ENCODE peak calls at places on chromosomes 7 and 10, in six cellular contexts. S is breast epithelium, H is gastrocnemius medialis, F is HCT116, B is sigmoid colon, Y is Peyer's patch. I is an unnamed sample.

GRCh38 chr7:23600251-23600650 is 3.1 kb downstream of the CCDC126 start:
- DNase-seq in S (no peak), H (no peak), F (no peak), B (no peak), Y (no peak), I (no peak)

GRCh38 chr7:28674359-28674782 is 262.1 kb downstream of the CREB5 start:
- DNase-seq in S (no peak), H (no peak), F (no peak), B (no peak), Y (no peak), I (no peak)

GRCh38 chr7:44307905-44308740 is 17.3 kb downstream of the CAMK2B start:
- DNase-seq in S (peak), H (no peak), F (no peak), B (no peak), Y (no peak), I (peak)

GRCh38 chr7:22885824-22886255 is 63.2 kb upstream of the TOMM7 start:
- DNase-seq in S (no peak), H (no peak), F (no peak), B (no peak), Y (no peak), I (no peak)

GRCh38 chr7:121178869-121179497 is 149.8 kb upstream of the WNT16 start:
- DNase-seq in S (no peak), H (no peak), F (no peak), B (no peak), Y (no peak), I (no peak)

GRCh38 chr7:43568529-43568928 is 14.4 kb upstream of the STK17A start:
- DNase-seq in S (no peak), H (no peak), F (no peak), B (no peak), Y (no peak), I (no peak)

GRCh38 chr7:137969828-137970227 is 32.1 kb downstream of the CREB3L2 start:
- DNase-seq in S (no peak), H (no peak), F (no peak), B (no peak), Y (no peak), I (no peak)

GRCh38 chr10:50990568-50991495 is 83.5 kb upstream of the PRKG1 start:
- DNase-seq in S (no peak), H (peak), F (peak), B (peak), Y (no peak), I (no peak)

GRCh38 chr10:96317067-96317833 is 13.0 kb downstream of the DNTT start:
- DNase-seq in S (no peak), H (no peak), F (no peak), B (no peak), Y (no peak), I (no peak)

GRCh38 chr7:131431289-131431688 is 103.6 kb downstream of the MKLN1 start:
- DNase-seq in S (no peak), H (peak), F (no peak), B (no peak), Y (no peak), I (no peak)

GRCh38 chr10:75655791-75656451 is 224.5 kb downstream of the LRMDA start:
- DNase-seq in S (no peak), H (no peak), F (no peak), B (no peak), Y (no peak), I (no peak)

GRCh38 chr10:31171402-31172120 is 139.9 kb upstream of the ZNF438 start:
- DNase-seq in S (no peak), H (no peak), F (no peak), B (no peak), Y (no peak), I (no peak)

GRCh38 chr10:79437111-79437814 is 8.2 kb downstream of the ZCCHC24 start:
- DNase-seq in S (no peak), H (no peak), F (no peak), B (no peak), Y (no peak), I (no peak)

GRCh38 chr7:44617225-44617885 is 10.9 kb downstream of the OGDH start:
- DNase-seq in S (no peak), H (no peak), F (no peak), B (no peak), Y (no peak), I (no peak)

GRCh38 chr10:97796651-97797050 is 24.9 kb upstream of the SFRP5 start:
- DNase-seq in S (no peak), H (no peak), F (no peak), B (no peak), Y (no peak), I (no peak)

GRCh38 chr10:96043895-96044580 is 655 bp downstream of the CCNJ start:
- DNase-seq in S (peak), H (peak), F (no peak), B (peak), Y (peak), I (peak)

GRCh38 chr10:79102056-79102874 is 33.5 kb downstream of the ZMIZ1 start:
- DNase-seq in S (no peak), H (peak), F (no peak), B (peak), Y (no peak), I (peak)

GRCh38 chr7:25754333-25754732 is 397.7 kb upstream of the NFE2L3 start:
- DNase-seq in S (no peak), H (peak), F (no peak), B (peak), Y (no peak), I (peak)

GRCh38 chr7:123977081-123977480 is 52.0 kb downstream of the SPAM1 start:
- DNase-seq in S (no peak), H (no peak), F (no peak), B (no peak), Y (no peak), I (no peak)

GRCh38 chr7:27607210-27607606 is 55.5 kb downstream of the HIBADH start:
- DNase-seq in S (no peak), H (no peak), F (no peak), B (no peak), Y (no peak), I (no peak)

GRCh38 chr7:54944179-54944578 is 74.6 kb upstream of the EGFR start:
- DNase-seq in S (no peak), H (no peak), F (no peak), B (no peak), Y (no peak), I (no peak)

GRCh38 chr10:129968937-129969527 is 5.0 kb upstream of the EBF3 start:
- DNase-seq in S (no peak), H (no peak), F (no peak), B (peak), Y (no peak), I (no peak)
- TF ChIP-seq CTCF in S (peak), H (peak), F (no peak), B (peak), Y (peak), I (no peak)

GRCh38 chr10:58512470-58513188 is at the start of gene BICC1:
- DNase-seq in S (no peak), H (peak), F (no peak), B (peak), Y (no peak), I (peak)

GRCh38 chr10:58513189-58514101 is 773 bp downstream of the BICC1 start:
- DNase-seq in S (no peak), H (peak), F (no peak), B (peak), Y (peak), I (peak)

GRCh38 chr10:58516118-58516517 is 3.4 kb downstream of the BICC1 start:
- DNase-seq in S (no peak), H (no peak), F (no peak), B (no peak), Y (no peak), I (no peak)

GRCh38 chr10:58515296-58515956 is 2.8 kb downstream of the BICC1 start:
- DNase-seq in S (no peak), H (no peak), F (no peak), B (no peak), Y (no peak), I (no peak)

GRCh38 chr10:58514102-58514472 is 1.4 kb downstream of the BICC1 start:
- DNase-seq in S (no peak), H (no peak), F (no peak), B (no peak), Y (no peak), I (no peak)
- H3K4me3 ChIP-seq in S (peak), H (peak), F (no peak), B (peak), Y (no peak), I (no peak)

DNA sequence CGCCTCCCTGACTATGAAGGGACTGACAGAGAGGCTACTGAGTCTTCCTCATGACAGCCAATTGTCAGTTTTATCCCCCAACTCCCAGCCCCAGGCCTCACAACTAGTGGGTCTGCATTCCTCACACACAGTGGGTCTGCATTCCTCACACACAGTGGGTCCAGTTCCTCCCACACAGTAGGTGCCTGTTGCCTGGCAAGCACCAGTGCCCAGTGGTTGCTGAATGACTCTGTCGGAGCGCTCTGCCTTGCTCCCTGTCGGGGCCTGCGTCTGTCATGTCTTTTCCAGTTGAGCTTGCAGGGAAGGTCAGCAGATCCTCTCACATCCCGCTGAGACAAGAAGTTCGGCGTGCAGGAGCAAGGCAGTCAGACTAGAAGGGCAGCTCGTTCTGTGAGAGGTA is 590.0 kb upstream of the MKI67 start:
- DNase-seq in S (no peak), H (no peak), F (no peak), B (no peak), Y (no peak), I (peak)
- TF ChIP-seq POLR2A in S (no peak), H (no peak), F (no peak), B (no peak), Y (no peak), I (no peak)

DNA sequence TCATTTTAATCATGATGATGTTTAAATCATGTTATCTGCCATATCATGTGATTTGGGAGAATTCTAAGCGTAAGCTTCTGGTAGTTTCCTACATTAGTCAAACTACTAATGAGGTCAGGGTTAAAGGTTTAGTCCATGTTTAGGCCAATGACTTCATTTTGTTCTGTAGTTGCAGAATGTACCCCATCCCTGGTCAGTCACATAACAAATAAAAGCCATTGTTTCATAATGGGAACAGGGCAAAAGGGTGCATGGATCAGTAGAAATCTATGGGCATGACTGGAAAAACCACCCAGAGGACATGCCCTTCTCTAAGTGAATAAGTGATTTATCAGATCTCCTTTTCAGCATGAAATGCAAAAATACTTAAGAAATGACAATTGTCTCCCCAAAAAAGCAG is 138.4 kb upstream of the ABCB5 start:
- DNase-seq in S (no peak), H (no peak), F (no peak), B (no peak), Y (no peak), I (no peak)
- TF ChIP-seq CTCF in S (no peak), H (no peak), F (no peak), B (no peak), Y (no peak), I (no peak)

GRCh38 chr10:118276203-118276602 is 65.9 kb downstream of the FAM204A start:
- DNase-seq in S (no peak), H (no peak), F (no peak), B (peak), Y (no peak), I (no peak)

GRCh38 chr10:118273662-118274061 is 68.5 kb downstream of the FAM204A start:
- DNase-seq in S (no peak), H (no peak), F (no peak), B (no peak), Y (no peak), I (no peak)

GRCh38 chr10:118276727-118277126 is 65.4 kb downstream of the FAM204A start:
- DNase-seq in S (no peak), H (no peak), F (no peak), B (no peak), Y (no peak), I (no peak)

GRCh38 chr10:118277871-118278270 is 64.3 kb downstream of the FAM204A start:
- DNase-seq in S (no peak), H (no peak), F (no peak), B (no peak), Y (no peak), I (no peak)

DNA sequence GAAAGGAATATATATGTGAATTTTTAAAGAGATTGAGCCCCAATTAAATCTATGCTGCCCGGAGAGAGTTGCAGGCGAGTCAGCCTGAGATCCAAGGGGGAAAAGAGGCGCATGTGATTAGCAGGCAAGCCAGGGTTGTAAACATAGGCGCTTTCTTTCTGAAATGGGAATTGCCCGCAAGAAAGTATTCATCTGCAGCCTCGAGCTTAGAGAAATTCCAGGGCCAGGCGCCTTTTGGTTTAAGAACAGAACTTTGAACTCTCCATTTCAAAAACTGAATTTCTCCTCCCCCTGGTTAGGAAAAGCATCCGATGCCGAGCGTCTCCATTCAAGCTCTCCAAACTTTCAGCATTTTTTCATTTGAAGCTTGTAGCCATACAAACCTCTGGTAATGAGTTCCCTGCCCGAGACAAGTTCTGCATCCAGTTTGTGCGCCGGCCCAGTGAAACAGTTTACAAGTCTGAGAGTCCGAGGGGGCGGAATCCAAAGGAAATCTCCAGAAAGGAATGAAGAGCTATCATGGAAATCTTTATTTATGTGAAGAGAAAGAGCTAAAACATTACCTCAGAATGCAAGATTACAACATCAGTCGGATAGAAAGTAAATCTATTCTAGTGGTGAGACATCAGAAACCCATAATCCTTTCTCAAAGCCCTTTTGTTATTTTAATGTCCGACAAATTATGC is 69.9 kb downstream of the FAM204A start:
- DNase-seq in S (no peak), H (no peak), F (no peak), B (peak), Y (no peak), I (no peak)
- H3K4me3 ChIP-seq in S (peak), H (no peak), F (no peak), B (peak), Y (no peak), I (no peak)

DNA sequence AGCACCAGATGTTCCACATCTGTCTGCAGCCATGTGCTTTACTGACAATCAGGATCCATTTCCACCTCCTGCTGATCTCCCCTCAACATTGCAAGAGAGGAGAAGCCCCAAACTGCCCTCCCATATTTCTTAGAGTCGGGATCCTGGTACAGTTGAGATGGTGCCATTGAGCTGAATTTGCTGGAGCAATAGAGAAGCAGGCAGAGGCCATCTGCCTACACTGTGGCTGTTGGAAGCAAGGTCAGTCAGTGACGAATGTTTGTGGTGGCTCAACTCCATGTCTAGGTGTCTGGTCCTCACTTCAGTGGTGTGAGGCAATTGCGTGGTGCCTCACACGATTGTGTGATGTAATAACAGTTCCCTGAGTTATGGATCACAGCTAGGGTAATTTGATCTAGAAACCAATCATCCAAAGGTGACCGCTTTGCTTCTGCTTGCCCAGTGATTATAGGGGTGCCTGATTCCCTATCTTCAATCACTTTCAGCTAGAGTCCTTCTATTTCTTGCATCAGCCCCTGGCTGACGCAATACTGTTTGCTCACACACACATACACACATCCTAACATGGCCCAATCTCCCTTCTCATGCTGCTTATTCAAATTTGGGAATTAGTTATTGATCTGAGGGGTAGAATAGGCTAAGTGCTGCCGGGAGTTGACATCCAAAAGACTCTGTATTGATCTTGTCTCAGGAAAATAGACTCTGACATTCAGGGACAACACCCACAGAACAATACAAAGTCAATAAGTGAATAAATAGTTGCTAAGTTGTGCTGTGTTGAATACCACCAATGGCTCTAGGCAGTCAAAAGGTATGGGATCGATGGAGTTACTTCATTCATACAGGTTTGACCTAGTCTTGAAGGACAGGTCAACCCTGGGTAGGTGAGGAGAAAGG is 46.1 kb upstream of the SLC35B4 start:
- DNase-seq in S (no peak), H (no peak), F (no peak), B (no peak), Y (no peak), I (no peak)
- TF ChIP-seq POLR2A in S (no peak), H (no peak), F (no peak), B (no peak), Y (no peak), I (no peak)

GRCh38 chr7:1288996-1289551 is 56.4 kb downstream of the UNCX start:
- DNase-seq in S (no peak), H (no peak), F (no peak), B (no peak), Y (no peak), I (no peak)

GRCh38 chr7:1291846-1292765 is 59.4 kb downstream of the UNCX start:
- DNase-seq in S (no peak), H (no peak), F (no peak), B (no peak), Y (no peak), I (no peak)

GRCh38 chr7:1289681-1290261 is 57.1 kb downstream of the UNCX start:
- DNase-seq in S (no peak), H (no peak), F (no peak), B (no peak), Y (no peak), I (no peak)

GRCh38 chr7:1291040-1291689 is 58.5 kb downstream of the UNCX start:
- DNase-seq in S (no peak), H (no peak), F (no peak), B (no peak), Y (no peak), I (no peak)

GRCh38 chr7:1290262-1291039 is 57.8 kb downstream of the UNCX start:
- DNase-seq in S (no peak), H (no peak), F (no peak), B (no peak), Y (no peak), I (no peak)
- TF ChIP-seq CTCF in S (no peak), H (no peak), F (no peak), B (no peak), Y (no peak), I (no peak)

DNA sequence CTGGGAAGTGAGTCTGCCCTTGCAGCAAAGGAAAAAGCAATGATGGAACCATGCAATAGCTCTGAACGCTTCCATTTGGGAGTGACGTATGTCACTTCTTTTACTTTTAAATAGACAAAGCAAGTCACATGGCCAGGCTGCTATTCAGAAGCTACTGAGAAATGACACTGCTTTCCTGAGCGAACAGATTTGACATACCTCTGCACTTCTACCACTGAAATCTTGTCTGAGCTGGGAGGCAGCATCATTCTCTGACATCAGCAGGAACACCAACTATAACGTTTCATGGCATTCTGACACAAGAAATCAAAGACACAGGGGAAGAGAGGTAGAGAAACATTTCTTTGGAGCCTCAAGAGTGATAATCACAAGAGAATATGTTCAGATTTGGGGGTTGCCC is 271.1 kb downstream of the SNX13 start:
- DNase-seq in S (no peak), H (no peak), F (no peak), B (no peak), Y (no peak), I (no peak)
- H3K4me3 ChIP-seq in S (no peak), H (no peak), F (no peak), B (no peak), Y (no peak), I (no peak)

DNA sequence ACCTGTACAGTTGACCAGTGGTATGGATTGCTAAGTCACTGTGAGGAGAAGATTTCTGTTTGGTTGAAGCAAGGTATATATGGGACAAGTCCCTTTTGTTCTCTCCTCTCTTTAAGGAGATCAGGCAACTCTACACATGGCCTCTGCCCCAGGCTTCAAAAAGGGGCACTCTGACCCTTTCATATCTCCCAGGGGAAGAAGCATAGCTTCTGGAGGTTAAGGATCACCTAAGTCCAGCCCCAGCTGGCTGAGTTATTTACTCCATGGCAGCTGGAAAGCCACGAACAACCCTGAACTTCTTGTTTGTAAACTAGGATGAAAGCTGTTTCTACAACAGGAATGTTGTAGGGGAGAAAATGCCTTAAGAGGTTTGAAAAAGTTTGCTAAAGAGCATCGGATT is 129.2 kb upstream of the FEZF1 start:
- DNase-seq in S (no peak), H (no peak), F (no peak), B (no peak), Y (no peak), I (no peak)
- TF ChIP-seq POLR2A in S (no peak), H (no peak), F (no peak), B (no peak), Y (no peak), I (no peak)

GRCh38 chr7:6158424-6159096 is 113.9 kb downstream of the CYTH3 start:
- DNase-seq in S (no peak), H (no peak), F (no peak), B (peak), Y (no peak), I (no peak)

GRCh38 chr7:6159097-6159483 is 113.3 kb downstream of the CYTH3 start:
- DNase-seq in S (no peak), H (no peak), F (no peak), B (no peak), Y (no peak), I (no peak)

GRCh38 chr7:6159524-6160011 is 112.9 kb downstream of the CYTH3 start:
- DNase-seq in S (no peak), H (no peak), F (no peak), B (peak), Y (no peak), I (peak)

GRCh38 chr7:6161463-6162330 is 110.7 kb downstream of the CYTH3 start:
- DNase-seq in S (no peak), H (no peak), F (no peak), B (peak), Y (no peak), I (peak)

GRCh38 chr7:6160191-6160623 is 112.2 kb downstream of the CYTH3 start:
- DNase-seq in S (no peak), H (peak), F (no peak), B (peak), Y (no peak), I (peak)
- TF ChIP-seq CTCF in S (peak), H (peak), F (peak), B (peak), Y (peak), I (no peak)